ENCODE peak calls at places on chromosome 3, in six cellular contexts. R is tibial nerve, L is thyroid gland, N is HepG2, P is ovary, C is uterus. G is an unnamed sample. For H3K4me1, the result is how much of the 10 kb centered on the place peaks cover.

GRCh38 chr3:134852893-134853351 is 57.9 kb downstream of the EPHB1 start:
- DNase-seq in R (no peak), L (no peak), N (no peak), P (no peak), C (no peak), G (no peak)

GRCh38 chr3:155339052-155339451 is 45.6 kb upstream of the STRIT1 start:
- DNase-seq in R (no peak), L (no peak), N (no peak), P (no peak), C (no peak), G (no peak)

GRCh38 chr3:194983620-194984019 is 287.3 kb downstream of the XXYLT1 start:
- DNase-seq in R (no peak), L (no peak), N (no peak), P (no peak), C (no peak), G (no peak)

GRCh38 chr3:100252006-100252405 is 8.8 kb upstream of the TBC1D23 start:
- DNase-seq in R (no peak), L (no peak), N (no peak), P (no peak), C (no peak), G (no peak)

GRCh38 chr3:69842789-69843188 is 103.5 kb downstream of the MITF start:
- DNase-seq in R (no peak), L (peak), N (no peak), P (no peak), C (no peak), G (no peak)

GRCh38 chr3:124352143-124352528 is 360.2 kb upstream of the ROPN1 start:
- DNase-seq in R (no peak), L (no peak), N (no peak), P (no peak), C (no peak), G (no peak)

GRCh38 chr3:55524565-55525244 is 37.6 kb upstream of the WNT5A start:
- DNase-seq in R (no peak), L (no peak), N (no peak), P (no peak), C (no peak), G (no peak)

GRCh38 chr3:10340046-10340445 is 19.1 kb upstream of the SEC13 start:
- DNase-seq in R (no peak), L (no peak), N (no peak), P (no peak), C (no peak), G (no peak)

GRCh38 chr3:194100856-194101390 is 35.0 kb upstream of the HES1 start:
- DNase-seq in R (no peak), L (no peak), N (no peak), P (no peak), C (no peak), G (no peak)

GRCh38 chr3:147397911-147398809 is 8.2 kb downstream of the ZIC4 start:
- DNase-seq in R (no peak), L (no peak), N (no peak), P (no peak), C (no peak), G (no peak)

GRCh38 chr3:97257942-97258341 is 443.5 kb downstream of the EPHA6 start:
- DNase-seq in R (no peak), L (no peak), N (no peak), P (no peak), C (no peak), G (no peak)

GRCh38 chr3:129413687-129414506 is 14.5 kb downstream of the EFCAB12 start:
- DNase-seq in R (no peak), L (no peak), N (peak), P (no peak), C (no peak), G (no peak)

GRCh38 chr3:123396171-123397049 is 52.5 kb downstream of the ADCY5 start:
- DNase-seq in R (no peak), L (no peak), N (no peak), P (peak), C (no peak), G (no peak)

GRCh38 chr3:76051145-76051544 is 265.8 kb upstream of the ZNF717 start:
- DNase-seq in R (no peak), L (no peak), N (no peak), P (no peak), C (no peak), G (no peak)

GRCh38 chr3:148238421-148238821 is 459.3 kb upstream of the AGTR1 start:
- DNase-seq in R (no peak), L (no peak), N (no peak), P (no peak), C (no peak), G (no peak)

GRCh38 chr3:177615015-177615414 is 417.7 kb upstream of the TBL1XR1 start:
- DNase-seq in R (peak), L (peak), N (peak), P (peak), C (peak), G (peak)

GRCh38 chr3:48478631-48479555 is 25.1 kb downstream of the SHISA5 start:
- DNase-seq in R (no peak), L (no peak), N (peak), P (no peak), C (no peak), G (no peak)

GRCh38 chr3:196694202-196694638 is 17.8 kb downstream of the CEP19 start:
- DNase-seq in R (no peak), L (no peak), N (no peak), P (no peak), C (no peak), G (no peak)

GRCh38 chr3:39707314-39707909 is 102.0 kb upstream of the MYRIP start:
- DNase-seq in R (peak), L (no peak), N (peak), P (no peak), C (no peak), G (no peak)

GRCh38 chr3:186683996-186684395 is 18.2 kb downstream of the HRG start:
- DNase-seq in R (no peak), L (no peak), N (no peak), P (no peak), C (no peak), G (no peak)

GRCh38 chr3:42023380-42023779 is 61.5 kb upstream of the ULK4 start:
- DNase-seq in R (no peak), L (no peak), N (no peak), P (no peak), C (no peak), G (no peak)

GRCh38 chr3:17183951-17184550 is 299.3 kb downstream of the PLCL2 start:
- DNase-seq in R (no peak), L (no peak), N (no peak), P (no peak), C (no peak), G (no peak)

GRCh38 chr3:145368748-145369147 is 792.2 kb downstream of the PLOD2 start:
- DNase-seq in R (no peak), L (no peak), N (no peak), P (no peak), C (no peak), G (no peak)

GRCh38 chr3:127011270-127011992 is 28.5 kb downstream of the PLXNA1 start:
- DNase-seq in R (peak), L (no peak), N (no peak), P (no peak), C (peak), G (no peak)

GRCh38 chr3:116140100-116140689 is 305.1 kb downstream of the LSAMP start:
- DNase-seq in R (no peak), L (no peak), N (peak), P (no peak), C (no peak), G (no peak)

GRCh38 chr3:125055913-125056705 is at the start of gene HEG1:
- DNase-seq in R (peak), L (peak), N (peak), P (peak), C (peak), G (peak)

GRCh38 chr3:106048946-106049481 is 180.2 kb upstream of the CBLB start:
- DNase-seq in R (no peak), L (no peak), N (no peak), P (no peak), C (no peak), G (no peak)

GRCh38 chr3:116614795-116615362 is 94.7 kb upstream of the TUSC7 start:
- DNase-seq in R (no peak), L (no peak), N (peak), P (no peak), C (no peak), G (no peak)

GRCh38 chr3:194871864-194872668 is 186.4 kb downstream of the FAM43A start:
- DNase-seq in R (no peak), L (no peak), N (no peak), P (no peak), C (no peak), G (peak)

GRCh38 chr3:124053871-124054270 is 61.9 kb upstream of the ROPN1 start:
- DNase-seq in R (no peak), L (no peak), N (no peak), P (no peak), C (no peak), G (no peak)

GRCh38 chr3:32856355-32856889 is 38.6 kb downstream of the TRIM71 start:
- DNase-seq in R (no peak), L (peak), N (peak), P (no peak), C (no peak), G (no peak)

GRCh38 chr3:158809642-158810041 is 7.8 kb downstream of the MFSD1 start:
- DNase-seq in R (no peak), L (no peak), N (no peak), P (no peak), C (no peak), G (no peak)

GRCh38 chr3:128478576-128479506 is 12.2 kb upstream of the DNAJB8 start:
- DNase-seq in R (no peak), L (no peak), N (no peak), P (no peak), C (no peak), G (no peak)

GRCh38 chr3:77159182-77159581 is 119.3 kb downstream of the ROBO2 start:
- DNase-seq in R (no peak), L (no peak), N (peak), P (no peak), C (no peak), G (no peak)

GRCh38 chr3:172711457-172711800 is 562 bp upstream of the NCEH1 start:
- DNase-seq in R (no peak), L (no peak), N (peak), P (no peak), C (no peak), G (no peak)

GRCh38 chr3:190697901-190698300 is 164.6 kb downstream of the GMNC start:
- DNase-seq in R (no peak), L (peak), N (no peak), P (no peak), C (no peak), G (no peak)

DNA sequence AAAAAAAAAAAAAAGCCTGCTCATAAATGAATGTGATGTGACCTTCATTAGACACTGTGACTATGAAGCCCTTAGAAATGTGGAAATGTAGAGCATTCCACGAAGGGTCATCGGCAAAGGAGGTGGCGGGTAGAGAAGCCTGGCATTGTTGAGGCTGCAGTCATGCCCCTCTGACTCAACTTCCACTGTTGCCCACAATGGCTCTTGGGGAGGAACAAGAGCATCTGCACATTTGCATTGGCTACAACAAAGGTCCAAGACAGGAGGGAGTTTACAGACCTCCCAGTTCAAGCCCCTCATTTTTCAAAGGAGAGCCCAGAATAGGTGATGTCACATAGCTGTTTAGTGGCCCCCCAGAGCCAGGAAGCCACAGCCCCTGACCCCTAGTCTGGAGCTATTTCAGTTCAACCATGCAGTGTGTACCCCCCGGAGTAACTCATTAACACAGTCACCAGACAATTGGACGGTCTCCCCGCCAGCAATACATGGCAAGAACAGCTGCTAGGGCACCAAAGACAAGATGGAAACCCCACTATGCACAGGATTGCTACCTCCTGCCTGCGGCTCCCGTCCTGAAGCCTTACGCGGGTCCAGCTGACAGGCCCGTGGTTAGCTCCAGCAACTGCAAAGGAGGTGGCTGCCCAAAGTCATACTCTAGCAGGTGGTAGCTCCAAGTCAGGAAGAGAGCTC is 56.2 kb downstream of the SH3BP5 start:
- DNase-seq in R (no peak), L (no peak), N (no peak), P (no peak), C (no peak), G (no peak)
- H3K4me1 ChIP-seq in R (under half), L (under half), N (under half), P (under half), C (under half), G (under half)

DNA sequence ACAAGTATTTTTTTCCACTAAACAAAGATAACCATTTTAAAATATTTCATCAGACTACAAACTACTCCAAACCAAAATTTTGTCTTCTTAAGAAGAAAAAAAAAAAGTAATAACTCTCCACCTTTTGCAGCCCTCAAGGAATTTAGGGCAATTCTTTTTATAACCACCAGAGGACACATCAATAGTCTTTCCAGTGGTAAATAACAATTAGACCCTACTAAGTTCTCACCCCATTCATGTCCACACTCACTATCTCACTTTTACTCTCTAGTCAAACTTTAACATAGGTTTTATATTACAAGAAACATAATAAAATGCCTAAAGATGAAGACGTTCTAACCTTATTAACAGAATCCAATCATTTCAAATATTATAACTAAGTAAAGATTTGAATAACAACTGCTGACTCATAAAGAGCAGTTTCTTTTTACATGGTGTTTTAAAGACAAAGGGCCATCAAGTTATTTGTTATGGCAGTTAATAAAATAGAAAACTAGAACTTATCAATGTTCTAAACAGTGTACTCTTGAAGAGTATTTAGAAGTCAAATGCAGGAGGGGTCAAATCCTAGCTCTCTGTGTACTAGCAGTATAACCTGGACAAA is 33.0 kb downstream of the CCDC39 start:
- DNase-seq in R (no peak), L (no peak), N (no peak), P (no peak), C (no peak), G (no peak)
- TF ChIP-seq CTCF in R (no peak), L (no peak), N (no peak), P (no peak), C (no peak), G (peak)

GRCh38 chr3:170633573-170633972 is 47.7 kb upstream of the SLC7A14 start:
- DNase-seq in R (no peak), L (no peak), N (no peak), P (no peak), C (no peak), G (no peak)

GRCh38 chr3:170634663-170635096 is 48.8 kb upstream of the SLC7A14 start:
- DNase-seq in R (no peak), L (no peak), N (no peak), P (no peak), C (no peak), G (no peak)

GRCh38 chr3:170636609-170637008 is 50.7 kb upstream of the SLC7A14 start:
- DNase-seq in R (no peak), L (no peak), N (no peak), P (no peak), C (no peak), G (no peak)

GRCh38 chr3:170631755-170632488 is 46.0 kb upstream of the SLC7A14 start:
- DNase-seq in R (no peak), L (no peak), N (no peak), P (no peak), C (no peak), G (no peak)

DNA sequence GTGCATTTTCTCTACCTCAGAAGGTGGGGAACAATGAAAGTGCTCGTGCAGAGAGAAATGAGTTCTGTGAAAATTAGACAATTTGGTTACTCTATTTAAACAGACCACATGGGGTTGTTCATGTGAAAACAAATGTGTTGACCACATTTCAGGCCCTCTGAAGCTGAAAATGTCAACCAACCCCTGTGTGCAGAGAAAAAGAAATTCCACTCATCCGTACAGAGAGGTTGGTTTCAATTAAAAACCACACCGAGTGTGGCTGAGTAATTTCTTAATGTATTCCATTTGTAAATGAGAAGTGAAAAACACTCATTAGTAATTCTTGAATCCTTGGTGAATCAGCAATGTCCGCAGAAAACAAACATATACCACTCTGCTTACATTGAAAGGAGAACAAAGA is 46.9 kb upstream of the SLC7A14 start:
- DNase-seq in R (no peak), L (no peak), N (no peak), P (no peak), C (no peak), G (no peak)
- TF ChIP-seq POLR2A in R (no peak), L (no peak), N (no peak), P (no peak), C (no peak), G (no peak)

DNA sequence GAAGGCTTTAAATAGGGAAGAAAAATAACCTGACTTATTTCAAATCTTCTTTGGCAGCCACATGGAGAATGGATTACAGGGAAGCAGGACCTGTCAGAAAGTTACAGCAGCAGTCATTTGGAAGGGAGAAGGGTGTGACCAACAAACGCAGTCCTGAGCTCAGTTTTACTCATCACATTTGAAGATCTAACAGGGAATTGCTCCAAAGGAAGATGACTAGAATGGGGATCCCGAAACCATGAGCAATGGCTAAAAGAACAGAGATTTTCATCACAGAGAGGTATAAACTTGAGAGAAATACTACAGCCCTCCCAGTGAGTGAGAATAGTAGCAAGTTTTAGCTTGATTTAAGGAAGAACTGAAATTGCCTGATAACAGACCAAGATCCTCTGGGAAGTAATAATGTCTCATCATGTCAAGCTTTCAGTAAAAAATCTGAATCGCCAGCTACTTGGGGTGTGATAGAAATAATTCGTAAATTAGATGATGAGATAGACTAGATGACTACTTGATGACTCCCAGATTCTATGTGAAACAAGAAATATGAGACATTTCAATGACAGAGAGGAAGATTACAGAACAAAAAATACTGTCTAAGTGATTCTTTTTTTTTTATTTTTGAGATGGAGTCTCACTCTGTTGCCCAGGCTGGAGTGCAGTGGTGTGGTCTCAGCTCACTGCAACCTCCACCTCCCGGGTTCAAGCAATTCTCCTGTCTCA is 17.0 kb downstream of the CD47 start:
- DNase-seq in R (no peak), L (no peak), N (no peak), P (no peak), C (no peak), G (no peak)
- H3K4me1 ChIP-seq in R (under half), L (under half), N (under half), P (under half), C (under half), G (under half)

GRCh38 chr3:167102071-167102470 is 278.0 kb downstream of the ZBBX start:
- DNase-seq in R (no peak), L (no peak), N (peak), P (no peak), C (no peak), G (no peak)
- TF ChIP-seq CTCF in R (no peak), L (no peak), N (peak), P (no peak), C (no peak), G (no peak)

G was measured in testis.